ENCODE peak calls at places on chromosomes 6 and 20, in nine cellular contexts. Q, C, N, I, G, A, T, Y and P are unnamed samples.

GRCh38 chr20:44835661-44836221 is 25.4 kb upstream of the RIMS4 start:
- DNase-seq in Y (no peak), A (no peak), I (no peak), C (no peak), T (no peak), G (no peak), Q (no peak), N (no peak), P (no peak)

GRCh38 chr6:36968266-36968977 is 13.9 kb downstream of the PI16 start:
- DNase-seq in N (no peak), G (no peak), Q (no peak), I (peak; percentile 60), C (no peak), Y (peak; percentile 40), T (no peak), A (peak; percentile 79), P (no peak)

GRCh38 chr6:127618729-127619128 is 41.8 kb downstream of the C6orf58 start:
- DNase-seq in Y (peak; percentile 70), N (no peak), G (peak; percentile 94), I (no peak), C (no peak), A (no peak), T (no peak), Q (no peak), P (no peak)

GRCh38 chr6:44456070-44456965 is 68.8 kb downstream of the CDC5L start:
- DNase-seq in Y (peak; percentile 41), G (peak; percentile 73), A (no peak), C (peak; percentile 66), T (peak; percentile 21), Q (no peak), I (no peak), N (peak; percentile 84), P (peak; percentile 49)

GRCh38 chr20:10550204-10551118 is 115.4 kb downstream of the SLX4IP start:
- DNase-seq in I (no peak), C (no peak), A (no peak), Y (no peak), N (peak; percentile 52), G (no peak), T (no peak), Q (peak; percentile 88), P (no peak)

GRCh38 chr6:12324741-12325140 is 34.6 kb downstream of the EDN1 start:
- DNase-seq in N (no peak), I (no peak), C (no peak), Y (no peak), T (no peak), A (no peak), Q (no peak), G (peak; percentile 37), P (no peak)

GRCh38 chr20:63973636-63974401 is 4.1 kb upstream of the ZNF512B start:
- DNase-seq in G (peak; percentile 84), N (peak; percentile 98), A (peak; percentile 96), Q (peak; percentile 84), Y (peak; percentile 65), I (peak; percentile 89), T (peak; percentile 84), C (peak; percentile 81), P (peak; percentile 87)

GRCh38 chr20:49400904-49401303 is 81.6 kb downstream of the KCNB1 start:
- DNase-seq in Q (no peak), A (no peak), N (no peak), T (no peak), C (no peak), I (no peak), G (no peak), Y (no peak), P (no peak)

GRCh38 chr6:20492099-20492498 is 42.2 kb upstream of the CDKAL1 start:
- DNase-seq in C (no peak), N (no peak), T (no peak), Q (no peak), A (no peak), G (no peak), Y (no peak), I (no peak), P (no peak)

GRCh38 chr20:58378056-58378455 is 11.0 kb upstream of the VAPB start:
- DNase-seq in A (no peak), N (no peak), T (no peak), Q (no peak), Y (no peak), G (no peak), I (no peak), C (no peak), P (no peak)

GRCh38 chr20:46237736-46238135 is 70.6 kb downstream of the CDH22 start:
- DNase-seq in I (no peak), N (no peak), G (no peak), Y (no peak), C (no peak), T (no peak), Q (no peak), A (no peak), P (no peak)

GRCh38 chr20:1870792-1871550 is 24.2 kb upstream of the SIRPA start:
- DNase-seq in A (no peak), G (no peak), I (no peak), T (no peak), N (no peak), C (peak; percentile 72), Y (no peak), Q (no peak), P (peak; percentile 53)

GRCh38 chr6:75760320-75760719 is 11.3 kb downstream of the MYO6 start:
- DNase-seq in I (no peak), T (no peak), G (no peak), Q (no peak), A (no peak), N (no peak), Y (no peak), C (no peak), P (no peak)

GRCh38 chr20:46940616-46941015 is 46.0 kb downstream of the EYA2 start:
- DNase-seq in T (no peak), I (no peak), N (no peak), Y (no peak), G (no peak), C (no peak), A (no peak), Q (no peak), P (no peak)

GRCh38 chr6:141110486-141110885 is 1022.2 kb upstream of the GJE1 start:
- DNase-seq in Y (peak; percentile 61), T (no peak), Q (no peak), I (no peak), G (no peak), C (no peak), N (no peak), A (no peak), P (no peak)

GRCh38 chr6:118177720-118178119 is 270.7 kb downstream of the SLC35F1 start:
- DNase-seq in Y (no peak), A (no peak), C (no peak), Q (no peak), N (no peak), G (no peak), T (no peak), I (no peak), P (no peak)

GRCh38 chr20:8131598-8132014 is 460 bp upstream of the PLCB1 start:
- DNase-seq in G (peak; percentile 21), A (no peak), Q (no peak), Y (no peak), N (no peak), T (no peak), C (no peak), I (no peak), P (no peak)
- H3K4me1 ChIP-seq in G (peaks cover 9% of the 10 kb centered on the region), A (no peaks in the 10 kb centered on the region), Q (no peaks in the 10 kb centered on the region), Y (peaks cover 10% of the 10 kb centered on the region), N (no peaks in the 10 kb centered on the region), T (no peaks in the 10 kb centered on the region), C (peaks cover 29% of the 10 kb centered on the region), I (peaks cover 7% of the 10 kb centered on the region), P (peaks cover 7% of the 10 kb centered on the region)

DNA sequence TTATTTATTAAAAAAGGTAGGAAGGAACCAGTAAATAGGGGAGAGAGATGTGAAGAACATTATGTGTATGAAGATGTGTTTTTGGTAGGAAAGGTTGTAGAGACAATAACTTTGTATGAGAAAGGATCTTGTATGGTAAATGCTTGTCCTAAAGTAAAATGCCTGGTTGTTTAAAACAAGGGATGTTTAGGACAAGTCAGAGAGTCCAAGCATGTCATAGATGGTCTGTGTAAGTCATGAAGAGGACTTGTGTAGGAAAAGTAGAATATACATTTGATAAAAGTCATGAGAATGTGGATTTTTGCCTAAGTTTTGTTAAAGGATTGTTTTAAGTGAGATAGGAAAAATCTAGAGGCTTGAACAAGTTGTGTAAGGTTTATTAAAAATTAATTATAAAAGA is 325.1 kb downstream of the CDH26 start:
- DNase-seq in Y (no peak), G (peak; percentile 24), Q (no peak), N (no peak), A (no peak), I (no peak), T (no peak), C (peak; percentile 13), P (no peak)
- H3K9me3 ChIP-seq in Y (peaks cover 3% of the 10 kb centered on the region), G (peaks cover 46% of the 10 kb centered on the region), Q (no peaks in the 10 kb centered on the region), N (peaks cover 15% of the 10 kb centered on the region), A (no peaks in the 10 kb centered on the region), I (no peaks in the 10 kb centered on the region), T (peaks cover 13% of the 10 kb centered on the region), C (peaks cover 16% of the 10 kb centered on the region), P (peaks cover 22% of the 10 kb centered on the region)

GRCh38 chr20:6094565-6094964 is 28.3 kb downstream of the FERMT1 start:
- DNase-seq in Q (no peak), I (no peak), T (no peak), C (no peak), Y (no peak), A (no peak), G (no peak), N (no peak), P (no peak)

GRCh38 chr20:6095409-6095808 is 27.4 kb downstream of the FERMT1 start:
- DNase-seq in G (no peak), T (no peak), A (no peak), Y (no peak), Q (no peak), I (no peak), C (no peak), N (no peak), P (no peak)

GRCh38 chr20:6086868-6087267 is 33.0 kb upstream of the LRRN4 start:
- DNase-seq in G (no peak), T (no peak), Y (peak; percentile 68), C (no peak), N (no peak), Q (no peak), A (no peak), I (no peak), P (no peak)

GRCh38 chr20:6094038-6094437 is 28.8 kb downstream of the FERMT1 start:
- DNase-seq in Q (no peak), C (peak; percentile 5), N (no peak), A (no peak), G (no peak), Y (no peak), T (no peak), I (no peak), P (peak; percentile 71)

DNA sequence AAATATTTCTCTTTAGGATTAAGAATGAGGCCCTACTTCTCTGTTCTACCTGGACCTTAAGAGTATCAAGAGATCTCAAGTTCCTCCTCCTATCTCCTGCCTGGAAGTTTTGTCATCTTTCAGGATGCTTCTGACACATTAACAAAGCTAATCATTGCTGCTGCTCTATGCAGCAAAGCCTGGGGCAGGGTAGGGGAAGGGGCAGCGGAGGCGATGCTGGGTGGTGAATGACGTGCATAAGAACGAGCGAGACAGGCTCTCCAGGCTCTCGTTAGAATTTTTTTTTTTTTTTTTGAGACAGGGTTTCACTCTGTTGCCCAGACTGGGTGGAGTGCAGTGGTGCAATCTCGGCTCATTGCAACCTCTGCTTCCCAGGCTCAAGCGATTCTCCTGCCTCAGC is 31.2 kb downstream of the FERMT1 start:
- DNase-seq in T (no peak), Q (no peak), I (no peak), A (no peak), C (no peak), N (no peak), G (no peak), Y (no peak), P (no peak)
- H3K36me3 ChIP-seq in T (no peaks in the 10 kb centered on the region), Q (no peaks in the 10 kb centered on the region), I (no peaks in the 10 kb centered on the region), A (no peaks in the 10 kb centered on the region), C (no peaks in the 10 kb centered on the region), N (no peaks in the 10 kb centered on the region), G (peaks cover 59% of the 10 kb centered on the region), Y (peaks cover 55% of the 10 kb centered on the region), P (no peaks in the 10 kb centered on the region)

GRCh38 chr6:2855061-2855519 is 13.4 kb upstream of the SERPINB1 start:
- DNase-seq in G (no peak), N (no peak), Q (no peak), C (no peak), A (no peak), I (no peak), T (no peak), Y (no peak), P (no peak)
- H3K4me1 ChIP-seq in G (peaks cover 40% of the 10 kb centered on the region), N (peaks cover 27% of the 10 kb centered on the region), Q (peaks cover 23% of the 10 kb centered on the region), C (peaks cover 96% of the 10 kb centered on the region), A (peaks cover 11% of the 10 kb centered on the region), I (peaks cover 10% of the 10 kb centered on the region), T (peaks cover 29% of the 10 kb centered on the region), Y (peaks cover 9% of the 10 kb centered on the region), P (peaks cover 6% of the 10 kb centered on the region)